ENCODE peak calls at places on chromosomes 12 and 14, in four cellular contexts. K is SK-N-SH, R is H1, V is K562. Q is an unnamed sample.

GRCh38 chr12:124705545-124706138 is 138.2 kb upstream of the NCOR2 start:
- DNase-seq in K (no peak), R (no peak), V (no peak), Q (no peak)

GRCh38 chr12:86698581-86698980 is 442.4 kb upstream of the MGAT4C start:
- DNase-seq in K (no peak), R (no peak), V (no peak), Q (no peak)

GRCh38 chr12:91274886-91275285 is 92.3 kb upstream of the DCN start:
- DNase-seq in K (no peak), R (no peak), V (no peak), Q (no peak)

GRCh38 chr12:10304161-10304574 is 3.5 kb upstream of the KLRD1 start:
- DNase-seq in K (no peak), R (no peak), V (no peak), Q (no peak)

GRCh38 chr12:26434299-26434915 is 239.0 kb downstream of the SSPN start:
- DNase-seq in K (peak; percentile 52), R (no peak), V (peak; percentile 28), Q (peak; percentile 36)

GRCh38 chr14:72888636-72889201 is 5.2 kb downstream of the DPF3 start:
- DNase-seq in K (no peak), R (no peak), V (no peak), Q (no peak)

GRCh38 chr12:52248541-52249035 is 15.5 kb downstream of the KRT7 start:
- DNase-seq in K (no peak), R (no peak), V (no peak), Q (no peak)

GRCh38 chr12:75564398-75564797 is 53.0 kb upstream of the KRR1 start:
- DNase-seq in K (no peak), R (no peak), V (no peak), Q (no peak)

GRCh38 chr12:71684081-71684480 is 1.8 kb upstream of the TMEM19 start:
- DNase-seq in K (no peak), R (no peak), V (no peak), Q (no peak)

GRCh38 chr12:100267603-100268281 is 765 bp downstream of the SCYL2 start:
- DNase-seq in K (no peak), R (peak; percentile 71), V (peak; percentile 12), Q (no peak)

GRCh38 chr12:105013892-105014291 is 27.8 kb downstream of the NOPCHAP1 start:
- DNase-seq in K (no peak), R (no peak), V (no peak), Q (no peak)

GRCh38 chr12:68970951-68971350 is 38.0 kb upstream of the CPM start:
- DNase-seq in K (no peak), R (no peak), V (no peak), Q (no peak)

GRCh38 chr14:51109651-51110050 is 14.7 kb upstream of the TRIM9 start:
- DNase-seq in K (no peak), R (no peak), V (no peak), Q (no peak)

GRCh38 chr12:51475543-51475942 is 50.9 kb downstream of the SLC4A8 start:
- DNase-seq in K (no peak), R (no peak), V (no peak), Q (no peak)

GRCh38 chr14:51079489-51079888 is 15.4 kb downstream of the TRIM9 start:
- DNase-seq in K (peak; percentile 24), R (no peak), V (no peak), Q (no peak)

GRCh38 chr14:101223147-101223546 is 319.6 kb upstream of the RTL1 start:
- DNase-seq in K (no peak), R (peak; percentile 55), V (no peak), Q (no peak)

GRCh38 chr12:4819654-4820053 is 90.1 kb upstream of the KCNA1 start:
- DNase-seq in K (no peak), R (no peak), V (no peak), Q (no peak)

GRCh38 chr12:116766746-116767145 is 28.6 kb downstream of the RNFT2 start:
- DNase-seq in K (no peak), R (no peak), V (no peak), Q (no peak)

GRCh38 chr14:34362625-34363251 is 99.3 kb downstream of the SPTSSA start:
- DNase-seq in K (no peak), R (no peak), V (no peak), Q (no peak)

GRCh38 chr14:97177016-97177415 is 379.8 kb downstream of the VRK1 start:
- DNase-seq in K (peak; percentile 14), R (no peak), V (no peak), Q (no peak)

GRCh38 chr14:35403085-35403396 is 1.5 kb downstream of the NFKBIA start:
- DNase-seq in K (no peak), R (no peak), V (no peak), Q (no peak)

GRCh38 chr14:100535287-100536131 is 51.7 kb downstream of the BEGAIN start:
- DNase-seq in K (peak; percentile 44), R (no peak), V (no peak), Q (peak; percentile 7)

GRCh38 chr12:96474206-96474605 is 15.2 kb upstream of the CFAP54 start:
- DNase-seq in K (no peak), R (no peak), V (no peak), Q (no peak)

GRCh38 chr12:129531004-129531403 is 372.8 kb downstream of the TMEM132D start:
- DNase-seq in K (no peak), R (no peak), V (no peak), Q (no peak)

GRCh38 chr12:107415066-107415465 is 270.5 kb upstream of the PWP1 start:
- DNase-seq in K (no peak), R (no peak), V (no peak), Q (no peak)

GRCh38 chr12:90833228-90833627 is 121.7 kb downstream of the CCER1 start:
- DNase-seq in K (no peak), R (no peak), V (no peak), Q (no peak)

GRCh38 chr12:56933826-56934625 is at the start of gene SDR9C7:
- DNase-seq in K (no peak), R (peak; percentile 33), V (no peak), Q (no peak)

GRCh38 chr12:43740511-43741100 is 18.0 kb downstream of the PUS7L start:
- DNase-seq in K (no peak), R (no peak), V (no peak), Q (no peak)

GRCh38 chr14:39293629-39294028 is 59.9 kb downstream of the MIA2 start:
- DNase-seq in K (no peak), R (no peak), V (no peak), Q (no peak)

GRCh38 chr14:103679351-103679750 is 35.9 kb downstream of the XRCC3 start:
- DNase-seq in K (peak; percentile 74), R (peak; percentile 61), V (no peak), Q (peak; percentile 61)

GRCh38 chr12:57899010-57899662 is 42.2 kb upstream of the ATP23 start:
- DNase-seq in K (no peak), R (no peak), V (no peak), Q (no peak)

GRCh38 chr14:64815257-64815656 is 64.5 kb downstream of the SPTB start:
- DNase-seq in K (no peak), R (no peak), V (no peak), Q (no peak)

GRCh38 chr14:103444837-103445524 is 59.8 kb downstream of the MARK3 start:
- DNase-seq in K (peak; percentile 35), R (no peak), V (peak; percentile 21), Q (no peak)

GRCh38 chr12:118307069-118307954 is 65.4 kb downstream of the TAOK3 start:
- DNase-seq in K (no peak), R (no peak), V (no peak), Q (no peak)

GRCh38 chr12:54929998-54930397 is 54.6 kb downstream of the TESPA1 start:
- DNase-seq in K (no peak), R (no peak), V (no peak), Q (no peak)

GRCh38 chr12:101824831-101825230 is 5.9 kb downstream of the GNPTAB start:
- DNase-seq in K (no peak), R (no peak), V (no peak), Q (no peak)

GRCh38 chr12:101826766-101827368 is 3.9 kb downstream of the GNPTAB start:
- DNase-seq in K (no peak), R (no peak), V (no peak), Q (no peak)

GRCh38 chr12:101819467-101819866 is 11.3 kb downstream of the GNPTAB start:
- DNase-seq in K (no peak), R (no peak), V (no peak), Q (no peak)

GRCh38 chr12:101823039-101823438 is 7.7 kb downstream of the GNPTAB start:
- DNase-seq in K (no peak), R (no peak), V (no peak), Q (no peak)

DNA sequence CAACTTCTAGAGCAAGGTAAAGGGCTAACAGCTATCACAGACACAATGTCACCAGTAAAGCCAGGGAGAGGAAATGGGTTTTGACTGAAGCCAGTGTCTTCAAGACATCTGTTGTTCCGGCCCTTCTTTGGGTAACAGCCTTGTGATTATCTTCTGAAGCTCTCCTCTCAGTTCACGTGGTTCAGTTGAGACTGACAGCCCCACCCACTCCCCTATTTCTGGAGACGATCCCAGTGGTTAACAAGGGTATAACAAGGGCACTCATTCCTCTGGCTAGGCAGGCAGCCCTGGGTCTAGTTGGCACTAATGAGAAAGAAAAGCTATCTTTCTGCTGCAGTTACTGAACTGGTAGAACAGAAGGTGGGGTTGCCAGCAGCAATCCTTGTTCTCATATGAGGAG is 6.9 kb downstream of the GNPTAB start:
- DNase-seq in K (peak; percentile 71), R (peak; percentile 50), V (peak; percentile 52), Q (peak; percentile 54)
- TF ChIP-seq TEAD4 in K (no peak), R (no peak), V (no peak), Q (no peak)

GRCh38 chr14:104957146-104958113 is 20.7 kb downstream of the AHNAK2 start:
- DNase-seq in K (no peak), R (no peak), V (no peak), Q (no peak)

GRCh38 chr14:104953896-104954656 is 24.1 kb downstream of the AHNAK2 start:
- DNase-seq in K (no peak), R (no peak), V (no peak), Q (no peak)

GRCh38 chr14:104955396-104955770 is 22.8 kb downstream of the AHNAK2 start:
- DNase-seq in K (no peak), R (no peak), V (no peak), Q (no peak)

GRCh38 chr14:104954746-104955395 is 23.3 kb downstream of the AHNAK2 start:
- DNase-seq in K (no peak), R (no peak), V (no peak), Q (no peak)

DNA sequence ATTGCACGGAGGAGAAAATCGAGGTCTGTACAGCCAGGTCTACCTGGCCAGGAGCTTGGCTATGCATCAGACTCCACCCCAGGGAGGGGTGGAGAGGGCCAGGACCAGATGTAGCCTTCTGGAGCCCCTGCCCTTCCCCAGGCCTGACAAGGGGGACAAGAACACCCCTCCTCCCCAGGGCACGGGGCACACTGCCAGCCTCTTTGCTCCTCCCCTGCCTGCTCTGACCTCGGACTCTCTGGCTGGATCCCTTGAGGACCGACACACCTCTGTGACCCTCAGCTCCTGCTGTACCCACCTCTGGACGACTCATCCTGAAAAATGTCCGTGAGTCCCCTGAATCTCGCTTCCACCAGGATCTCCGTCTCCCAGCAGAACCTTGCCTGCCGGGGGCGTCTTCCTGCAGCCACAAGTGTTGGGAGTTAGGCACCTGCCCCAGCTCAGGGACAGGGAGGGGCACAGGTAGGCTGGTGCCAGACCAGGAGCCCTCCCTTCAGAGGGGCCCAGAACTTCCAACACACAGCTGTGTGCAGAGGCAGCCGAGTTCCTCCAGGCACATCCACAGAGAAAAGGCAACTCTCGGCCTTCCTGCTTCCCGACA is 21.8 kb downstream of the AHNAK2 start:
- DNase-seq in K (no peak), R (no peak), V (no peak), Q (no peak)
- TF ChIP-seq TEAD4 in K (no peak), R (no peak), V (no peak), Q (no peak)

GRCh38 chr12:113724703-113725556 is 241.2 kb downstream of the RBM19 start:
- DNase-seq in K (peak; percentile 57), R (no peak), V (peak; percentile 51), Q (no peak)
- TF ChIP-seq TEAD4 in K (no peak), R (no peak), V (no peak), Q (no peak)

GRCh38 chr12:53569174-53569557 is 57.0 kb downstream of the ATF7 start:
- DNase-seq in K (no peak), R (no peak), V (no peak), Q (no peak)
- TF ChIP-seq TEAD4 in K (no peak), R (no peak), V (no peak), Q (no peak)